ENCODE peak calls at places on chromosomes 1 and 21, in four cellular contexts. One of them, this sample, is unnamed. For H3K4me1, the result is how much of the 10 kb centered on the place peaks cover.

GRCh38 chr21:42081931-42082381 is 10.8 kb downstream of the UMODL1 start:
- DNase-seq in right lobe of liver: no peak
- DNase-seq in uterus: no peak
- DNase-seq in Peyer's patch: no peak
- DNase-seq in this sample: no peak

GRCh38 chr1:180248176-180248575 is 18.1 kb downstream of the LHX4 start:
- DNase-seq in Peyer's patch: no peak
- DNase-seq in right lobe of liver: no peak
- DNase-seq in uterus: no peak
- DNase-seq in this sample: no peak

GRCh38 chr1:209755926-209756607 is at the start of gene TRAF3IP3:
- DNase-seq in Peyer's patch: peak
- DNase-seq in right lobe of liver: no peak
- DNase-seq in uterus: no peak
- DNase-seq in this sample: peak

GRCh38 chr1:42777860-42778259 is 6.9 kb upstream of the TMEM269 start:
- DNase-seq in uterus: no peak
- DNase-seq in right lobe of liver: no peak
- DNase-seq in Peyer's patch: no peak
- DNase-seq in this sample: no peak

GRCh38 chr1:162324391-162324790 is 52.3 kb downstream of the SPATA46 start:
- DNase-seq in right lobe of liver: no peak
- DNase-seq in uterus: no peak
- DNase-seq in Peyer's patch: no peak
- DNase-seq in this sample: no peak

GRCh38 chr1:156083800-156084790 is 1.8 kb upstream of the MEX3A start:
- DNase-seq in right lobe of liver: no peak
- DNase-seq in Peyer's patch: no peak
- DNase-seq in uterus: no peak
- DNase-seq in this sample: no peak

GRCh38 chr1:4650486-4650885 is 3.9 kb upstream of the AJAP1 start:
- DNase-seq in Peyer's patch: no peak
- DNase-seq in uterus: no peak
- DNase-seq in right lobe of liver: no peak
- DNase-seq in this sample: no peak

GRCh38 chr1:98482611-98483010 is 178.9 kb upstream of the SNX7 start:
- DNase-seq in uterus: no peak
- DNase-seq in right lobe of liver: no peak
- DNase-seq in Peyer's patch: no peak
- DNase-seq in this sample: no peak

GRCh38 chr1:238738942-238739341 is 647.4 kb upstream of the CHRM3 start:
- DNase-seq in Peyer's patch: no peak
- DNase-seq in right lobe of liver: no peak
- DNase-seq in uterus: no peak
- DNase-seq in this sample: no peak

GRCh38 chr1:10759413-10760200 is 36.8 kb downstream of the CASZ1 start:
- DNase-seq in uterus: no peak
- DNase-seq in Peyer's patch: no peak
- DNase-seq in right lobe of liver: peak
- DNase-seq in this sample: no peak

GRCh38 chr21:43667191-43667904 is 8.0 kb downstream of the RRP1B start:
- DNase-seq in Peyer's patch: no peak
- DNase-seq in uterus: no peak
- DNase-seq in right lobe of liver: no peak
- DNase-seq in this sample: no peak

GRCh38 chr21:43880111-43880985 is 15.3 kb downstream of the AGPAT3 start:
- DNase-seq in uterus: no peak
- DNase-seq in right lobe of liver: no peak
- DNase-seq in Peyer's patch: no peak
- DNase-seq in this sample: no peak

GRCh38 chr21:39281853-39282252 is 31.6 kb downstream of the BRWD1 start:
- DNase-seq in Peyer's patch: no peak
- DNase-seq in right lobe of liver: no peak
- DNase-seq in uterus: no peak
- DNase-seq in this sample: no peak

GRCh38 chr21:39281207-39281606 is 32.2 kb downstream of the BRWD1 start:
- DNase-seq in right lobe of liver: no peak
- DNase-seq in Peyer's patch: no peak
- DNase-seq in uterus: no peak
- DNase-seq in this sample: no peak

DNA sequence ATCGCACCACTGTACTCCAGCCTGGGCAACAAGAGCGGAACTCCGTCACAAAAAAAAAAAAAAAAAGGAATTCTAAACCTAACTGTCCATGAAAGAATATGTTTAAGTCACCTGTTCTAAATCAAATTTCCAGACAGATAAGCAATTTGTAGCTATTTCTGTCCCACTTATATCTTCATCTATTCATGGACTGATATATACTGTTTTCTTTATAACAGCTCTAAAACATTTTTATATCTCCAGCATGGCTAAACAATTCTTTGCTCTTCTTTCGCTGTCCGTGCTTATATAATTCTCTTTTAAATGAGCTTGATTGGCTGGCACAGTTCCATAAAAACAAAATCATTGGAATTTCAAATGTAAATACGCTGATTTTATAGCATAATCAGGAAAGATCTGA is 30.5 kb downstream of the BRWD1 start:
- DNase-seq in right lobe of liver: no peak
- DNase-seq in Peyer's patch: no peak
- DNase-seq in uterus: no peak
- DNase-seq in this sample: no peak
- H3K27ac ChIP-seq in right lobe of liver: no peak
- H3K27ac ChIP-seq in Peyer's patch: no peak
- H3K27ac ChIP-seq in uterus: no peak
- H3K27ac ChIP-seq in this sample: no peak

GRCh38 chr21:33069994-33070811 is at the start of gene OLIG1:
- DNase-seq in uterus: no peak
- DNase-seq in right lobe of liver: peak
- DNase-seq in Peyer's patch: no peak
- DNase-seq in this sample: no peak

GRCh38 chr21:33069645-33069993 is 322 bp upstream of the OLIG1 start:
- DNase-seq in right lobe of liver: no peak
- DNase-seq in uterus: no peak
- DNase-seq in Peyer's patch: no peak
- DNase-seq in this sample: no peak

GRCh38 chr21:33071878-33072306 is 2.0 kb downstream of the OLIG1 start:
- DNase-seq in right lobe of liver: no peak
- DNase-seq in Peyer's patch: no peak
- DNase-seq in uterus: no peak
- DNase-seq in this sample: no peak

GRCh38 chr21:33069243-33069642 is 698 bp upstream of the OLIG1 start:
- DNase-seq in right lobe of liver: no peak
- DNase-seq in uterus: no peak
- DNase-seq in Peyer's patch: no peak
- DNase-seq in this sample: no peak

GRCh38 chr21:33070921-33071877 is 1.3 kb downstream of the OLIG1 start:
- DNase-seq in uterus: no peak
- DNase-seq in right lobe of liver: no peak
- DNase-seq in Peyer's patch: no peak
- DNase-seq in this sample: no peak
- H3K4me1 ChIP-seq in uterus: under half
- H3K4me1 ChIP-seq in right lobe of liver: under half
- H3K4me1 ChIP-seq in Peyer's patch: under half
- H3K4me1 ChIP-seq in this sample: under half

GRCh38 chr1:113101588-113101987 is 28.6 kb downstream of the LRIG2 start:
- DNase-seq in uterus: no peak
- DNase-seq in Peyer's patch: no peak
- DNase-seq in right lobe of liver: no peak
- DNase-seq in this sample: no peak
- TF ChIP-seq CTCF in uterus: no peak
- TF ChIP-seq CTCF in Peyer's patch: no peak
- TF ChIP-seq CTCF in right lobe of liver: no peak
- TF ChIP-seq CTCF in this sample: no peak

GRCh38 chr1:60008500-60008899 is 65.1 kb downstream of the C1orf87 start:
- DNase-seq in right lobe of liver: no peak
- DNase-seq in Peyer's patch: no peak
- DNase-seq in uterus: no peak
- DNase-seq in this sample: no peak
- H3K27ac ChIP-seq in right lobe of liver: no peak
- H3K27ac ChIP-seq in Peyer's patch: no peak
- H3K27ac ChIP-seq in uterus: no peak
- H3K27ac ChIP-seq in this sample: no peak

GRCh38 chr1:26744075-26744958 is 43.4 kb upstream of the PIGV start:
- DNase-seq in right lobe of liver: peak
- DNase-seq in uterus: peak
- DNase-seq in Peyer's patch: peak
- DNase-seq in this sample: peak
- H3K4me1 ChIP-seq in right lobe of liver: under half
- H3K4me1 ChIP-seq in uterus: under half
- H3K4me1 ChIP-seq in Peyer's patch: under half
- H3K4me1 ChIP-seq in this sample: under half

GRCh38 chr21:31730687-31731111 is 1.2 kb downstream of the SCAF4 start:
- DNase-seq in right lobe of liver: peak
- DNase-seq in Peyer's patch: no peak
- DNase-seq in uterus: no peak
- DNase-seq in this sample: no peak

GRCh38 chr21:31731802-31732537 is at the start of gene SCAF4:
- DNase-seq in uterus: peak
- DNase-seq in Peyer's patch: peak
- DNase-seq in right lobe of liver: peak
- DNase-seq in this sample: peak

GRCh38 chr21:31732538-31732864 is 583 bp upstream of the SCAF4 start:
- DNase-seq in uterus: no peak
- DNase-seq in right lobe of liver: no peak
- DNase-seq in Peyer's patch: no peak
- DNase-seq in this sample: no peak

GRCh38 chr21:31729622-31730343 is 2.1 kb downstream of the SCAF4 start:
- DNase-seq in uterus: no peak
- DNase-seq in right lobe of liver: no peak
- DNase-seq in Peyer's patch: no peak
- DNase-seq in this sample: no peak

DNA sequence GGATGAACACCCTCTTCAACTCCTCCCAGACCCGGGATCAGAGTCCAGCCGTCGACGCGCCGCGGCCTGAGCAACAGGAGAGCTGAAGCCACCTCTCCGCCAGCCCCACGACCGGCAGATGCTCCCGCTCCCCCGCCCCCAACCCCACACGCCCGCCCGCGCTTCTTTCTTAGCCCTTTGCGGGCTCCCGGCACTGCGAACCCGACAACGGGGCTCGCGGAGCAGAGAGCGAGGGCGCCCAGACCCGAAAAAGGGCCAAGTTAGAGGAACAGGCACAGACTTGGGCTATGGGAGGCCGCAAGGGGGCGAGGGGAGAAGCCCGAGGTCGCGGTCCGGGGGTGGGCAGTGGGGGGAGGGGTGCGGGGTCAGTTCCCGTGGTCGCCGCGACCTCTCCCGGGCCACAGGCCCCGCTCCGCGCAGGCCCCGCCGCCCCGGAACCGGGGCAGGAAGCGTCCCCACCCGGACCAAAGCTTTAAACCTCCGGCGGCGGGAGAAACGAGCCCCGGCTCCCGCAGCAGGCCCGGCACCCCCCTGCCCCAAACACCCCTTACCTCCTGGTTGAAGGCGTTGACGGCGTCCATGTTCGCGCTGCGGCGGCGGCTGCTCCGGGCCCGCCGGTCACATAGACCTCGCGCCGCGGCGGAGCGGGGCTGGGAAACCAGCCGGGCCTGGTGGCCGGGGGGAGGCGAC is 661 bp downstream of the SCAF4 start:
- DNase-seq in uterus: peak
- DNase-seq in right lobe of liver: peak
- DNase-seq in Peyer's patch: peak
- DNase-seq in this sample: no peak
- TF ChIP-seq CTCF in uterus: no peak
- TF ChIP-seq CTCF in right lobe of liver: no peak
- TF ChIP-seq CTCF in Peyer's patch: no peak
- TF ChIP-seq CTCF in this sample: peak

DNA sequence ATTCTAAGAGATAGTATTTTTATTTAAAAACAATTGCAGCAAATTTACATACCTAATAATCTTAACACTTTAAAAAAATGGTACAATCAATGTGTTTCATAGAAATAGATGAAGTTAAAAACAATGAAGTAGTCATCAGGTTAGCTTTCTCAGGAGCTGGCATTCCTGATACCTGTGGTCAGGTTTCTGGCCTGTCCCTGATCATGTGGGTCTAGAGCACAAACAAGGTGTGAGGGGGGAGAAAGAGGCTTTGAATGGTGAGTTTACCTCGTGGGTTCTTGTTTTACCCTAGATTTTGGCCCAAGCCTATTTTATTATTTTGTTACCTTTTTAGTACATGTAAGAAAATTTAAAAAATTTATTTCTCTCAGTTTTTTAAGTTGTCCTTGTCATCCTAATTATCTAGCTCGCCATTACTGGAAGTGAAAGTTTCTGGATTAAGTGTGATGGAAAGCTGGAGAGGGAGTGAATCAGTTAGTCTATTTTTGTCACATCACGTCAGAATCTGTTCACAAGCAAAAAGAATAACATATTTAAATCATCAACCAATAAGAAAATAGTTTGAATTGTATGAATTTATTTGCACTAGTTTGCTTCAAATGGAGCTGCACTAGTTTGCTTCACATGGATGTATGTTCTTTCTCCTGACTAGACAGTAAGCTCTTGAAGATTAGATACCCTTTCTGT is 23.0 kb downstream of the PHC2 start:
- DNase-seq in uterus: no peak
- DNase-seq in right lobe of liver: no peak
- DNase-seq in Peyer's patch: no peak
- DNase-seq in this sample: no peak
- H3K27ac ChIP-seq in uterus: no peak
- H3K27ac ChIP-seq in right lobe of liver: no peak
- H3K27ac ChIP-seq in Peyer's patch: no peak
- H3K27ac ChIP-seq in this sample: peak

GRCh38 chr1:8943516-8943896 is 2.2 kb upstream of the CA6 start:
- DNase-seq in right lobe of liver: no peak
- DNase-seq in uterus: no peak
- DNase-seq in Peyer's patch: no peak
- DNase-seq in this sample: no peak

GRCh38 chr1:8941906-8942305 is 3.8 kb upstream of the CA6 start:
- DNase-seq in right lobe of liver: no peak
- DNase-seq in uterus: no peak
- DNase-seq in Peyer's patch: no peak
- DNase-seq in this sample: no peak

GRCh38 chr1:8947127-8947691 is 1.5 kb downstream of the CA6 start:
- DNase-seq in Peyer's patch: no peak
- DNase-seq in uterus: no peak
- DNase-seq in right lobe of liver: no peak
- DNase-seq in this sample: no peak

GRCh38 chr1:8944006-8944405 is 1.7 kb upstream of the CA6 start:
- DNase-seq in right lobe of liver: no peak
- DNase-seq in Peyer's patch: no peak
- DNase-seq in uterus: no peak
- DNase-seq in this sample: no peak

GRCh38 chr1:8945568-8945967 is at the start of gene CA6:
- DNase-seq in uterus: no peak
- DNase-seq in right lobe of liver: no peak
- DNase-seq in Peyer's patch: no peak
- DNase-seq in this sample: no peak
- H3K4me1 ChIP-seq in uterus: under half
- H3K4me1 ChIP-seq in right lobe of liver: under half
- H3K4me1 ChIP-seq in Peyer's patch: under half
- H3K4me1 ChIP-seq in this sample: under half

GRCh38 chr1:154998201-154998780 is 4.3 kb upstream of the ZBTB7B start:
- DNase-seq in right lobe of liver: no peak
- DNase-seq in uterus: no peak
- DNase-seq in Peyer's patch: no peak
- DNase-seq in this sample: no peak
- TF ChIP-seq CTCF in right lobe of liver: peak
- TF ChIP-seq CTCF in uterus: no peak
- TF ChIP-seq CTCF in Peyer's patch: peak
- TF ChIP-seq CTCF in this sample: no peak